ENCODE peak calls at places on chromosomes 5 and 9, in seven cellular contexts. Y is gastrocnemius medialis, H is adrenal gland, W is H1, Z is right lobe of liver, J is Peyer's patch, L is body of pancreas. M is an unnamed sample.

GRCh38 chr5:137282216-137282615 is 216.9 kb downstream of the SPOCK1 start:
- DNase-seq in Y (no peak), H (no peak), W (no peak), Z (no peak), J (no peak), L (no peak), M (no peak)

GRCh38 chr9:107874591-107875374 is 385.2 kb upstream of the KLF4 start:
- DNase-seq in Y (no peak), H (no peak), W (no peak), Z (no peak), J (no peak), L (no peak), M (no peak)

GRCh38 chr5:175686826-175687225 is 29.0 kb downstream of the HRH2 start:
- DNase-seq in Y (no peak), H (no peak), W (no peak), Z (peak), J (no peak), L (no peak), M (no peak)

GRCh38 chr9:31355965-31356364 is 1028.5 kb upstream of the ACO1 start:
- DNase-seq in Y (no peak), H (no peak), W (no peak), Z (no peak), J (no peak), L (no peak), M (no peak)

GRCh38 chr5:67770431-67771025 is 445.0 kb upstream of the PIK3R1 start:
- DNase-seq in Y (no peak), H (no peak), W (no peak), Z (peak), J (peak), L (peak), M (no peak)

GRCh38 chr5:95961617-95962474 is at the start of gene ELL2:
- DNase-seq in Y (peak), H (peak), W (peak), Z (peak), J (peak), L (peak), M (peak)

GRCh38 chr5:11724947-11725346 is 179.3 kb downstream of the CTNND2 start:
- DNase-seq in Y (no peak), H (no peak), W (no peak), Z (no peak), J (no peak), L (peak), M (no peak)

GRCh38 chr5:1804001-1804690 is 2.9 kb downstream of the NDUFS6 start:
- DNase-seq in Y (no peak), H (no peak), W (no peak), Z (no peak), J (no peak), L (no peak), M (no peak)

GRCh38 chr9:121350993-121351561 is 19.0 kb downstream of the STOM start:
- DNase-seq in Y (no peak), H (peak), W (no peak), Z (no peak), J (peak), L (peak), M (peak)

GRCh38 chr9:26833792-26834191 is 58.8 kb downstream of the CAAP1 start:
- DNase-seq in Y (no peak), H (peak), W (no peak), Z (no peak), J (no peak), L (no peak), M (no peak)

GRCh38 chr9:102867488-102867887 is 127.6 kb upstream of the CYLC2 start:
- DNase-seq in Y (no peak), H (no peak), W (no peak), Z (no peak), J (no peak), L (peak), M (no peak)

GRCh38 chr9:128529191-128529590 is 23.2 kb upstream of the SPTAN1 start:
- DNase-seq in Y (no peak), H (no peak), W (no peak), Z (no peak), J (no peak), L (no peak), M (peak)

GRCh38 chr9:133587466-133587865 is 21.7 kb downstream of the FAM163B start:
- DNase-seq in Y (no peak), H (no peak), W (no peak), Z (no peak), J (no peak), L (no peak), M (no peak)

GRCh38 chr9:23638837-23639426 is 187.1 kb downstream of the ELAVL2 start:
- DNase-seq in Y (no peak), H (no peak), W (no peak), Z (no peak), J (no peak), L (no peak), M (no peak)

GRCh38 chr5:154038241-154038603 is 488 bp downstream of the FAM114A2 start:
- DNase-seq in Y (no peak), H (peak), W (no peak), Z (no peak), J (peak), L (peak), M (no peak)

GRCh38 chr9:127522727-127523126 is 71.4 kb downstream of the LRSAM1 start:
- DNase-seq in Y (no peak), H (no peak), W (no peak), Z (no peak), J (peak), L (no peak), M (no peak)

GRCh38 chr5:62762503-62762902 is 183.9 kb downstream of the LRRC70 start:
- DNase-seq in Y (no peak), H (no peak), W (no peak), Z (no peak), J (no peak), L (no peak), M (no peak)

GRCh38 chr5:38720691-38721361 is 125.0 kb upstream of the OSMR start:
- DNase-seq in Y (no peak), H (no peak), W (no peak), Z (no peak), J (no peak), L (no peak), M (no peak)

GRCh38 chr5:137395011-137395755 is 103.9 kb downstream of the SPOCK1 start:
- DNase-seq in Y (peak), H (no peak), W (no peak), Z (no peak), J (no peak), L (no peak), M (peak)

GRCh38 chr5:64872044-64872443 is 103.3 kb downstream of the CWC27 start:
- DNase-seq in Y (no peak), H (no peak), W (no peak), Z (no peak), J (no peak), L (no peak), M (no peak)

GRCh38 chr5:74885170-74885569 is 19.0 kb upstream of the FAM169A start:
- DNase-seq in Y (no peak), H (no peak), W (no peak), Z (no peak), J (no peak), L (no peak), M (no peak)

GRCh38 chr5:56060276-56061110 is 65.7 kb upstream of the IL6ST start:
- DNase-seq in Y (no peak), H (no peak), W (no peak), Z (no peak), J (no peak), L (no peak), M (no peak)

GRCh38 chr5:173055983-173056782 is at the start of gene CREBRF:
- DNase-seq in Y (peak), H (peak), W (peak), Z (peak), J (peak), L (peak), M (peak)

GRCh38 chr5:102090770-102091169 is 205.3 kb downstream of the SLCO4C1 start:
- DNase-seq in Y (no peak), H (no peak), W (no peak), Z (no peak), J (no peak), L (peak), M (no peak)

GRCh38 chr9:123933401-123933800 is 3.5 kb upstream of the DENND1A start:
- DNase-seq in Y (no peak), H (no peak), W (peak), Z (no peak), J (peak), L (no peak), M (no peak)

GRCh38 chr5:173890195-173890951 is 2.2 kb downstream of the CPEB4 start:
- DNase-seq in Y (peak), H (peak), W (no peak), Z (no peak), J (no peak), L (no peak), M (peak)

GRCh38 chr5:10653033-10653432 is 89.2 kb downstream of the ANKRD33B start:
- DNase-seq in Y (peak), H (no peak), W (no peak), Z (no peak), J (peak), L (peak), M (no peak)

GRCh38 chr5:124365491-124365890 is 380.9 kb downstream of the ZNF608 start:
- DNase-seq in Y (no peak), H (no peak), W (no peak), Z (no peak), J (no peak), L (no peak), M (no peak)

GRCh38 chr5:134975078-134975715 is 7.5 kb downstream of the CATSPER3 start:
- DNase-seq in Y (no peak), H (peak), W (no peak), Z (no peak), J (no peak), L (no peak), M (no peak)

GRCh38 chr9:128316421-128316820 is 5.8 kb downstream of the TRUB2 start:
- DNase-seq in Y (no peak), H (no peak), W (no peak), Z (no peak), J (no peak), L (no peak), M (no peak)

GRCh38 chr5:17001418-17001817 is 65.3 kb upstream of the MYO10 start:
- DNase-seq in Y (no peak), H (no peak), W (no peak), Z (no peak), J (no peak), L (no peak), M (no peak)

GRCh38 chr5:51382759-51383493 is at the start of gene ISL1:
- DNase-seq in Y (peak), H (peak), W (peak), Z (no peak), J (peak), L (peak), M (peak)

GRCh38 chr9:18346761-18347160 is 127.2 kb upstream of the ADAMTSL1 start:
- DNase-seq in Y (no peak), H (no peak), W (no peak), Z (no peak), J (no peak), L (no peak), M (no peak)

GRCh38 chr5:136016945-136017530 is 11.8 kb upstream of the TGFBI start:
- DNase-seq in Y (no peak), H (peak), W (no peak), Z (no peak), J (no peak), L (no peak), M (peak)

GRCh38 chr5:164335837-164336236 is 830.4 kb downstream of the MAT2B start:
- DNase-seq in Y (no peak), H (no peak), W (no peak), Z (no peak), J (no peak), L (no peak), M (no peak)

GRCh38 chr5:120327180-120327579 is 136.9 kb upstream of the PRR16 start:
- DNase-seq in Y (no peak), H (no peak), W (no peak), Z (no peak), J (no peak), L (no peak), M (no peak)
- TF ChIP-seq CTCF in Y (no peak), H (no peak), W (no peak), Z (no peak), J (no peak), L (no peak), M (no peak)

GRCh38 chr9:87337335-87338074 is 160.2 kb upstream of the DAPK1 start:
- DNase-seq in Y (no peak), H (no peak), W (no peak), Z (no peak), J (no peak), L (peak), M (no peak)

GRCh38 chr9:87338075-87338989 is 159.3 kb upstream of the DAPK1 start:
- DNase-seq in Y (no peak), H (no peak), W (no peak), Z (no peak), J (no peak), L (no peak), M (no peak)

GRCh38 chr9:87334366-87334765 is 163.3 kb upstream of the DAPK1 start:
- DNase-seq in Y (no peak), H (no peak), W (no peak), Z (no peak), J (no peak), L (no peak), M (no peak)

GRCh38 chr9:87336914-87337333 is 160.7 kb upstream of the DAPK1 start:
- DNase-seq in Y (no peak), H (peak), W (no peak), Z (no peak), J (peak), L (peak), M (no peak)

DNA sequence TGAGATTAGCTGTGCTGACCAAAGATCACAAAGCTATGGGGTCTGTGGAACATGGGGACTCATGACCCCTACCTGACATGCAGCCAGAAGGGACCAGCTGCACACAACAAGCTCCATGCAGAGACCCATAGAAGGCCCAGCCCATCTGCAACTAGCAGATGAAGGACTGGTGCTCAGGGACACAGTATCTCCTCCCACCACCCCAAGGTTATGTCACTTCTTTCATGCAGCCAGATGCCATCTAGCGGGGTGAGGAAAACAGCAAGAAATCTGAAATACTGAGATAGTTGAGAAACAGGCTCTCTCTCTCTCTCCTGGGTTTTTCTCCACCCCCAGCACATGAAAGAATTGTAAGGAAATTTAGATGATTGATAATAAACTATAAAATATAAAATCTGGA is 161.3 kb upstream of the DAPK1 start:
- DNase-seq in Y (no peak), H (no peak), W (no peak), Z (no peak), J (no peak), L (peak), M (no peak)
- TF ChIP-seq POLR2A in Y (no peak), H (no peak), W (no peak), Z (no peak), J (no peak), L (no peak), M (no peak)

GRCh38 chr5:152912924-152913323 is 507.8 kb upstream of the NMUR2 start:
- DNase-seq in Y (no peak), H (no peak), W (no peak), Z (no peak), J (no peak), L (no peak), M (no peak)
- TF ChIP-seq CTCF in Y (no peak), H (no peak), W (no peak), Z (no peak), J (no peak), L (no peak), M (no peak)

GRCh38 chr9:109499631-109500120 is 1.6 kb upstream of the PTPN3 start:
- DNase-seq in Y (peak), H (peak), W (peak), Z (peak), J (peak), L (peak), M (no peak)

GRCh38 chr9:109499061-109499630 is 1.0 kb upstream of the PTPN3 start:
- DNase-seq in Y (no peak), H (no peak), W (no peak), Z (no peak), J (no peak), L (no peak), M (no peak)

GRCh38 chr9:109500421-109500974 is 2.4 kb upstream of the PTPN3 start:
- DNase-seq in Y (no peak), H (no peak), W (no peak), Z (no peak), J (no peak), L (no peak), M (no peak)

GRCh38 chr9:109497193-109498165 is 628 bp downstream of the PTPN3 start:
- DNase-seq in Y (peak), H (no peak), W (no peak), Z (no peak), J (peak), L (peak), M (no peak)

GRCh38 chr9:109498195-109499060 is at the start of gene PTPN3:
- DNase-seq in Y (no peak), H (no peak), W (peak), Z (no peak), J (peak), L (no peak), M (no peak)
- TF ChIP-seq POLR2A in Y (peak), H (no peak), W (no peak), Z (peak), J (no peak), L (no peak), M (no peak)